ENCODE peak calls at places on chromosomes 7 and 10, in six cellular contexts. One of them, this sample, is unnamed.

GRCh38 chr10:92901819-92902234 is 53.5 kb downstream of the EXOC6 start:
- DNase-seq in Panc1: no peak
- DNase-seq in HFF-Myc: no peak
- DNase-seq in kidney: no peak
- DNase-seq in Caco-2: no peak
- DNase-seq in RWPE1: no peak
- DNase-seq in this sample: no peak

GRCh38 chr10:3229815-3230214 is 57.2 kb upstream of the PITRM1 start:
- DNase-seq in Panc1: no peak
- DNase-seq in HFF-Myc: no peak
- DNase-seq in kidney: no peak
- DNase-seq in Caco-2: no peak
- DNase-seq in RWPE1: no peak
- DNase-seq in this sample: no peak

GRCh38 chr7:81333536-81333935 is 414.7 kb upstream of the SEMA3C start:
- DNase-seq in Panc1: no peak
- DNase-seq in HFF-Myc: no peak
- DNase-seq in kidney: no peak
- DNase-seq in Caco-2: no peak
- DNase-seq in RWPE1: no peak
- DNase-seq in this sample: no peak

GRCh38 chr10:79409038-79410035 is 36.1 kb downstream of the ZCCHC24 start:
- DNase-seq in Panc1: no peak
- DNase-seq in HFF-Myc: no peak
- DNase-seq in kidney: peak; percentile 66
- DNase-seq in Caco-2: no peak
- DNase-seq in RWPE1: no peak
- DNase-seq in this sample: no peak

GRCh38 chr7:78587443-78588044 is 789.0 kb downstream of the PHTF2 start:
- DNase-seq in Panc1: peak; percentile 39
- DNase-seq in HFF-Myc: no peak
- DNase-seq in kidney: no peak
- DNase-seq in Caco-2: no peak
- DNase-seq in RWPE1: peak; percentile 25
- DNase-seq in this sample: no peak

GRCh38 chr7:76515999-76516443 is 5.7 kb downstream of the UPK3B start:
- DNase-seq in Panc1: no peak
- DNase-seq in HFF-Myc: no peak
- DNase-seq in kidney: no peak
- DNase-seq in Caco-2: no peak
- DNase-seq in RWPE1: peak; percentile 66
- DNase-seq in this sample: no peak

GRCh38 chr7:140267381-140268226 is 90.8 kb upstream of the KDM7A start:
- DNase-seq in Panc1: no peak
- DNase-seq in HFF-Myc: no peak
- DNase-seq in kidney: no peak
- DNase-seq in Caco-2: no peak
- DNase-seq in RWPE1: no peak
- DNase-seq in this sample: no peak

GRCh38 chr7:128247108-128247507 is 6.0 kb downstream of the LEP start:
- DNase-seq in Panc1: no peak
- DNase-seq in HFF-Myc: no peak
- DNase-seq in kidney: no peak
- DNase-seq in Caco-2: no peak
- DNase-seq in RWPE1: no peak
- DNase-seq in this sample: no peak

GRCh38 chr7:7641129-7641663 is 644 bp downstream of the UMAD1 start:
- DNase-seq in Panc1: no peak
- DNase-seq in HFF-Myc: no peak
- DNase-seq in kidney: no peak
- DNase-seq in Caco-2: no peak
- DNase-seq in RWPE1: no peak
- DNase-seq in this sample: no peak

GRCh38 chr10:21031232-21031790 is 134.2 kb upstream of the NEBL start:
- DNase-seq in Panc1: no peak
- DNase-seq in HFF-Myc: no peak
- DNase-seq in kidney: no peak
- DNase-seq in Caco-2: no peak
- DNase-seq in RWPE1: no peak
- DNase-seq in this sample: no peak

GRCh38 chr7:155356323-155357105 is 58.8 kb downstream of the INSIG1 start:
- DNase-seq in Panc1: no peak
- DNase-seq in HFF-Myc: no peak
- DNase-seq in kidney: peak; percentile 57
- DNase-seq in Caco-2: no peak
- DNase-seq in RWPE1: no peak
- DNase-seq in this sample: no peak

GRCh38 chr10:116099031-116099430 is 174.0 kb downstream of the GFRA1 start:
- DNase-seq in Panc1: no peak
- DNase-seq in HFF-Myc: no peak
- DNase-seq in kidney: no peak
- DNase-seq in Caco-2: no peak
- DNase-seq in RWPE1: no peak
- DNase-seq in this sample: no peak

DNA sequence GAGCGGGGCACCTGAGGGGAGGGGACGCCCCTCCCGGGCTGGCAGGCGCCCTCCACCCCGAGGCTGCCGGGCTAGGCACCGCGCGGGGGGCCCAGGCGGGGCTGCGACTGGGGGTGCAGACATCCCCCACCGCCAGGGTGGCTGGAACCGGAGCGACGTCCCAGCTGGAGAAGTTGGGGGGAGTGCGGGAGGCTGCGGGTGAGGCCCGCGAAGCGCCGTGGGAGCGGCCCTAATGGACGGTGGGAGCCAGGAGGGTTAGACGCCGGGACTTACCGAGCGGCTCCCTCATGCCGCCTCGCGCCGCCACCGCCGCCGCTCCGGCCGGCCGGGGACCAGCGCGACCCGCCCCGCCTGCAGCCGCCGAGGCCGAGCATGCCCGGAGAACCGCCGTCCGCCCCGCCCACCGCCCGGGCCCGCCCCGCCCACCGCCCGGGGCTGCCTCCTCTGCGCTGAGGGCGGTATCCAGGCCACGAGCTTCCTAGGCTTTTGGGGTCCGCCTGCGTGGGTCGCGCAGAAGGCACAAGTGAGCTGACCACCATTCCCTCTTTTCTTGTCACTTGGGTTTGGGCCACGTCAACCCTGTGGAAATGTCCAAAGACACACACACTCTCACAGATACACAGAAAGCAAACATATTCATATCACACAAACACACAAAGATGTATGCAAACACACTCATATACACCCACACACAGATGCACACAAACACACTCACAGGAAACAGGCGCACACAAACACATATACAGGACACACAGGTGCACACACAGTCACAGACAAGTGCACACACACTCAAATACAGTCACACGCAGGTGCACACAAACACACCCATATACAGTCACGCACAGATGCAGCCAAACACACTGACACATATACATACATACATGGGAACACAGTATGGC is at the start of gene JCAD:
- DNase-seq in Panc1: no peak
- DNase-seq in HFF-Myc: no peak
- DNase-seq in kidney: peak; percentile 93
- DNase-seq in Caco-2: peak; percentile 80
- DNase-seq in RWPE1: peak; percentile 46
- DNase-seq in this sample: peak; percentile 54
- TF ChIP-seq CTCF in Panc1: no peak
- TF ChIP-seq CTCF in HFF-Myc: no peak
- TF ChIP-seq CTCF in kidney: no peak
- TF ChIP-seq CTCF in Caco-2: no peak
- TF ChIP-seq CTCF in RWPE1: no peak
- TF ChIP-seq CTCF in this sample: no peak

DNA sequence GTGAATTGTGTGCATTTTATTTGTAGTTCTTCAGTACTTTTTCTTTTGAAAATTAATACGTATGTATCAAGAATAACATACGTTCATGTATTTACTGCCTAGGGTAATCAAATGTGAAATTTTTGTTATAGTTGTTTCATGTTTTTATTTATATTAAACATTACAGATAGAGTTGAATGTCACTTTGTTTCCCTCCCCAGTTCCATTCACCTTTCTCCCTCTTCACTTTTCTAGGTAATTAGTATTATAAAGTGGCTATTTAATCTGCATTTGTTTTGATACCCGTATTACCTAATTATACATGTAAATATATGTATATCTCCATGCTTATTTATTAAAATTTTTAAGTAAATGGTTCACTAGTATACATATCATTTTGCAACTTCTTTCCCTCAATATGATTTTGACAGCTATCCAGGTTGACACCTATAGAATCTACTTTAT is 1.3 kb upstream of the KLF14 start:
- DNase-seq in Panc1: no peak
- DNase-seq in HFF-Myc: no peak
- DNase-seq in kidney: no peak
- DNase-seq in Caco-2: no peak
- DNase-seq in RWPE1: no peak
- DNase-seq in this sample: no peak
- TF ChIP-seq CTCF in Panc1: no peak
- TF ChIP-seq CTCF in HFF-Myc: no peak
- TF ChIP-seq CTCF in kidney: no peak
- TF ChIP-seq CTCF in Caco-2: no peak
- TF ChIP-seq CTCF in RWPE1: no peak
- TF ChIP-seq CTCF in this sample: no peak

DNA sequence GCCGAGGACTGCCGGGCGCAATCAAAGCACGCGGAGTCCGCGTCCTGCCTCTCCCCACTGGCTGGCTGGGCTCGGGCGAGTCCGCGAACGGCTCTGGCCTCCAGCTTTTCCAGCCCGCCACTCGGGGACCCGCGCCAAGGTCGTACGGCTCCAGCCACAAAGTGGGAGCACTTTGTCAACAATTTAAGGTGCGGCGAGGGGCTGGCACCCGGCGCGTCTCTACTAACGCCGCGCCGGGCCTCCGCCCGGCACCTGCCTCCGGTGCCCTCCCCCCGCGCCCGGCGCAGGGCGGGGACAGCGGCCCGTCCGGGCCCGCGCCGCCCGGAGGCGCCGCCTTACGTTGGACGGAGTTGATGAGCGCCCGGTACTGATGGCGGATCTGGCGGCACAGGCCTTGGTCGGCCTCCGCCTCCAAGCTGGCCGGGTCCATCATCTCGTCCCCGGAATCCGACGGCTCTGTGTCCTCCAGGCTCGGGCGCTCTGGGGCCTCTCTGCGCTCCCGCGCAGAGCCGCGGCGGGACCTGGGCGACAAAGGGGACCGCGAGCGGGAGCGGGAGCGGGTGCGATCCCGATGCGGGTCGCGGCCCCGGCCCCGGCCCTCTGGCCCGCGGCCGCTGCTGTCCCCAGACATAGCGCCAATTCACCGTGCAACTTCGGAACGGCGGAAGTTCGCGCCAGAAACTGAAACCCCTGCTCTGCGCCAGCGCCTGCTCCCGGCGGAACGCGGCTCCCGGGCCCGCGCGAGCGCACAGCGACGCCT is at the start of gene NSMCE4A:
- DNase-seq in Panc1: no peak
- DNase-seq in HFF-Myc: no peak
- DNase-seq in kidney: peak; percentile 92
- DNase-seq in Caco-2: peak; percentile 79
- DNase-seq in RWPE1: peak; percentile 88
- DNase-seq in this sample: peak; percentile 69
- TF ChIP-seq CTCF in Panc1: peak; percentile 98
- TF ChIP-seq CTCF in HFF-Myc: no peak
- TF ChIP-seq CTCF in kidney: peak; percentile 60
- TF ChIP-seq CTCF in Caco-2: peak; percentile 60
- TF ChIP-seq CTCF in RWPE1: no peak
- TF ChIP-seq CTCF in this sample: peak; percentile 28

GRCh38 chr10:113680172-113681111 is 730 bp downstream of the CASP7 start:
- DNase-seq in Panc1: peak; percentile 25
- DNase-seq in HFF-Myc: no peak
- DNase-seq in kidney: peak; percentile 83
- DNase-seq in Caco-2: peak; percentile 46
- DNase-seq in RWPE1: peak; percentile 57
- DNase-seq in this sample: peak; percentile 64

GRCh38 chr10:113683300-113683699 is 3.6 kb downstream of the CASP7 start:
- DNase-seq in Panc1: no peak
- DNase-seq in HFF-Myc: no peak
- DNase-seq in kidney: no peak
- DNase-seq in Caco-2: no peak
- DNase-seq in RWPE1: no peak
- DNase-seq in this sample: no peak

GRCh38 chr10:113681533-113682470 is 2.1 kb downstream of the CASP7 start:
- DNase-seq in Panc1: no peak
- DNase-seq in HFF-Myc: no peak
- DNase-seq in kidney: no peak
- DNase-seq in Caco-2: no peak
- DNase-seq in RWPE1: no peak
- DNase-seq in this sample: no peak

GRCh38 chr10:113679463-113680171 is at the start of gene CASP7:
- DNase-seq in Panc1: peak; percentile 18
- DNase-seq in HFF-Myc: no peak
- DNase-seq in kidney: peak; percentile 94
- DNase-seq in Caco-2: peak; percentile 89
- DNase-seq in RWPE1: peak; percentile 84
- DNase-seq in this sample: peak; percentile 68
- TF ChIP-seq CTCF in Panc1: peak; percentile 67
- TF ChIP-seq CTCF in HFF-Myc: no peak
- TF ChIP-seq CTCF in kidney: peak; percentile 14
- TF ChIP-seq CTCF in Caco-2: peak; percentile 72
- TF ChIP-seq CTCF in RWPE1: peak; percentile 2
- TF ChIP-seq CTCF in this sample: no peak

GRCh38 chr10:32244011-32244410 is 102.9 kb downstream of the EPC1 start:
- DNase-seq in Panc1: no peak
- DNase-seq in HFF-Myc: no peak
- DNase-seq in kidney: no peak
- DNase-seq in Caco-2: no peak
- DNase-seq in RWPE1: no peak
- DNase-seq in this sample: no peak
- TF ChIP-seq CTCF in Panc1: no peak
- TF ChIP-seq CTCF in HFF-Myc: no peak
- TF ChIP-seq CTCF in kidney: no peak
- TF ChIP-seq CTCF in Caco-2: no peak
- TF ChIP-seq CTCF in RWPE1: no peak
- TF ChIP-seq CTCF in this sample: no peak

GRCh38 chr10:77756319-77757232 is 119.0 kb upstream of the KCNMA1 start:
- DNase-seq in Panc1: peak; percentile 18
- DNase-seq in HFF-Myc: peak; percentile 30
- DNase-seq in kidney: no peak
- DNase-seq in Caco-2: peak; percentile 71
- DNase-seq in RWPE1: peak; percentile 70
- DNase-seq in this sample: no peak
- TF ChIP-seq CTCF in Panc1: peak; percentile 93
- TF ChIP-seq CTCF in HFF-Myc: peak; percentile 88
- TF ChIP-seq CTCF in kidney: peak; percentile 46
- TF ChIP-seq CTCF in Caco-2: peak; percentile 83
- TF ChIP-seq CTCF in RWPE1: peak; percentile 72
- TF ChIP-seq CTCF in this sample: no peak

DNA sequence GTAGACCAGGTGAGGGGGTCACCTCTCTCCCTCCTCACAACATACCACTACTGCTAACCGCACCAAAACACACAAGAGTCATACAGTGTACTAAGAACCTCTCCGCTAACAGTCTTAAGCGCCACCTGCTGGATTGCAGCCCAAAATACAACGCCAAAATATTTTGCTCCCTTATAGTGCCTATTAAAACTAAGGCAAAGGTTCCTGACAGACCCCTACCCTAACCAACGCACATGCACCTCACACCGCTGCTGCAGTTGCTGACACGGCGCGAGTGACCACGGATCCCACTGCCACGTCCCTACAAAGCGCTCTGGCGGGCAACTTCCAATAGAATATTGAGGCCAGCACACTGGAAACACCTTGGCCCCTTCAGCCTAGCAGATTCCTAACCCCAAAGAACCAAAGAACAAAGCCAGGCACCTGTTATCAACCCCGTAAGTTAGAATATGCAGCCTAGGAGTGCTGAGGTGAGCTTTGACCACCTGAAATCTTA is 563.6 kb upstream of the SEMA3D start:
- DNase-seq in Panc1: peak; percentile 39
- DNase-seq in HFF-Myc: peak; percentile 39
- DNase-seq in kidney: no peak
- DNase-seq in Caco-2: no peak
- DNase-seq in RWPE1: peak; percentile 24
- DNase-seq in this sample: no peak
- TF ChIP-seq CTCF in Panc1: peak; percentile 80
- TF ChIP-seq CTCF in HFF-Myc: peak; percentile 77
- TF ChIP-seq CTCF in kidney: peak; percentile 59
- TF ChIP-seq CTCF in Caco-2: peak; percentile 27
- TF ChIP-seq CTCF in RWPE1: peak; percentile 87
- TF ChIP-seq CTCF in this sample: no peak

This sample was measured in CD8-positive, alpha-beta T cell.